ENCODE peak calls at places on chromosomes 1 and 21, in eight cellular contexts. One of them, this sample, is unnamed.

GRCh38 chr1:89888480-89889335 is 67.9 kb downstream of the LRRC8D start:
- DNase-seq in endothelial cell of umbilical vein: no peak
- DNase-seq in GM12892: no peak
- DNase-seq in sigmoid colon: no peak
- DNase-seq in erythroblast: peak
- DNase-seq in body of pancreas: no peak
- DNase-seq in H54: no peak
- DNase-seq in NB4: no peak
- DNase-seq in this sample: no peak

GRCh38 chr1:177631770-177632169 is 338.1 kb downstream of the SEC16B start:
- DNase-seq in erythroblast: no peak
- DNase-seq in endothelial cell of umbilical vein: no peak
- DNase-seq in NB4: no peak
- DNase-seq in body of pancreas: no peak
- DNase-seq in sigmoid colon: no peak
- DNase-seq in GM12892: no peak
- DNase-seq in H54: no peak
- DNase-seq in this sample: no peak

GRCh38 chr1:22024485-22025367 is 23.3 kb downstream of the CELA3A start:
- DNase-seq in H54: peak
- DNase-seq in erythroblast: peak
- DNase-seq in GM12892: peak
- DNase-seq in sigmoid colon: peak
- DNase-seq in NB4: peak
- DNase-seq in endothelial cell of umbilical vein: peak
- DNase-seq in body of pancreas: peak
- DNase-seq in this sample: peak

GRCh38 chr1:186978596-186979556 is 150.1 kb downstream of the PLA2G4A start:
- DNase-seq in GM12892: no peak
- DNase-seq in NB4: peak
- DNase-seq in H54: no peak
- DNase-seq in body of pancreas: no peak
- DNase-seq in sigmoid colon: no peak
- DNase-seq in erythroblast: no peak
- DNase-seq in endothelial cell of umbilical vein: peak
- DNase-seq in this sample: no peak

GRCh38 chr1:20790785-20791184 is 3.7 kb upstream of the HP1BP3 start:
- DNase-seq in H54: no peak
- DNase-seq in sigmoid colon: no peak
- DNase-seq in body of pancreas: no peak
- DNase-seq in NB4: no peak
- DNase-seq in GM12892: no peak
- DNase-seq in erythroblast: no peak
- DNase-seq in endothelial cell of umbilical vein: no peak
- DNase-seq in this sample: no peak

GRCh38 chr1:102891868-102892625 is 216.3 kb downstream of the COL11A1 start:
- DNase-seq in erythroblast: no peak
- DNase-seq in NB4: no peak
- DNase-seq in body of pancreas: no peak
- DNase-seq in H54: no peak
- DNase-seq in endothelial cell of umbilical vein: peak
- DNase-seq in GM12892: no peak
- DNase-seq in sigmoid colon: no peak
- DNase-seq in this sample: no peak

GRCh38 chr1:192905049-192905448 is 96.2 kb downstream of the RGS2 start:
- DNase-seq in body of pancreas: no peak
- DNase-seq in NB4: no peak
- DNase-seq in endothelial cell of umbilical vein: no peak
- DNase-seq in GM12892: no peak
- DNase-seq in H54: no peak
- DNase-seq in erythroblast: no peak
- DNase-seq in sigmoid colon: no peak
- DNase-seq in this sample: no peak

GRCh38 chr1:153437236-153437635 is 20.9 kb downstream of the S100A7A start:
- DNase-seq in GM12892: no peak
- DNase-seq in endothelial cell of umbilical vein: no peak
- DNase-seq in erythroblast: no peak
- DNase-seq in sigmoid colon: no peak
- DNase-seq in NB4: no peak
- DNase-seq in H54: no peak
- DNase-seq in body of pancreas: no peak
- DNase-seq in this sample: peak

GRCh38 chr21:35217504-35218060 is 168.5 kb upstream of the RUNX1 start:
- DNase-seq in H54: peak
- DNase-seq in endothelial cell of umbilical vein: no peak
- DNase-seq in erythroblast: no peak
- DNase-seq in sigmoid colon: no peak
- DNase-seq in NB4: no peak
- DNase-seq in GM12892: no peak
- DNase-seq in body of pancreas: no peak
- DNase-seq in this sample: no peak

GRCh38 chr1:90850181-90850924 is 133.3 kb upstream of the BARHL2 start:
- DNase-seq in H54: no peak
- DNase-seq in body of pancreas: peak
- DNase-seq in NB4: no peak
- DNase-seq in sigmoid colon: no peak
- DNase-seq in GM12892: no peak
- DNase-seq in erythroblast: peak
- DNase-seq in endothelial cell of umbilical vein: no peak
- DNase-seq in this sample: peak

GRCh38 chr1:161706483-161707347 is at the start of gene FCRLA:
- DNase-seq in sigmoid colon: no peak
- DNase-seq in GM12892: peak
- DNase-seq in body of pancreas: no peak
- DNase-seq in erythroblast: peak
- DNase-seq in H54: peak
- DNase-seq in NB4: peak
- DNase-seq in endothelial cell of umbilical vein: no peak
- DNase-seq in this sample: no peak

GRCh38 chr1:5926686-5927435 is 65.4 kb downstream of the NPHP4 start:
- DNase-seq in endothelial cell of umbilical vein: no peak
- DNase-seq in NB4: no peak
- DNase-seq in H54: no peak
- DNase-seq in sigmoid colon: no peak
- DNase-seq in body of pancreas: no peak
- DNase-seq in GM12892: no peak
- DNase-seq in erythroblast: no peak
- DNase-seq in this sample: peak

GRCh38 chr1:167529829-167530474 is 11.6 kb upstream of the CD247 start:
- DNase-seq in sigmoid colon: no peak
- DNase-seq in GM12892: no peak
- DNase-seq in body of pancreas: no peak
- DNase-seq in NB4: no peak
- DNase-seq in endothelial cell of umbilical vein: no peak
- DNase-seq in erythroblast: no peak
- DNase-seq in H54: no peak
- DNase-seq in this sample: no peak

DNA sequence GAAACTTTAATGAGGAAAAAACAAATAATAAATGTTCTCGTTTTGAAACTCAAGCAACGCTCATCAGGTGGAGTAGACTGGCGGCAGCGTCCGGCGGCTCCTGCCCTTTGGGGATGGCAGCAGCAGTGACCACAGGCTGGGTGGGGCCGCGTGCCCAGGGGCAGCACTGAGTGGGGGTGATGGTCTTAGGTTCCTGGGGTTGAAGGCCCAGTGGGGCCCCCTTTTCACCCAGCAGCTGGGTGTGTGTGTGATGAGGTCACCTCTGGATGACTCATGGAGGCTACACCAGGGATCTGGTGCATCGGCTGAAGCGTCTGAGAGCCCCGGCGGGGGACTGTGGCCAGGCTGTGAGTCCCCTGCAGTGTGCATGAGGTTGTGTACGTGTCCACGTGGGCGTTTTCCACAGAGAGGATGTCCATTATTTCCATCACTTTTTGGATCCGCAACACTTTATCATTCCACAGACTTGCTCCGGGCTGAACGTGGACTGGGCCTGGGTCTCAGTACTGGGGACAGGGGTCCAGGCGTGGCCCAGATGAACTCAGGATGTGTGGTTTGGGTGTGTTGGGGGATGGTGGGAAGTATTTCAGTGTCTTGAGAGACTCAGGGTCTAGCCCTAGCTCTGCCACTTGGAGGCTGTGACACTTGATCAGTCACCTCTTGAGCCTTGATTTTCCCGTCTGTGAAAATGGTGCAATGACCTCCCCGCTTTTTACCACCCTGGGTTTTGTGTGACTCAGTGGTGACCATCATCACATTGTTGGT is 25.6 kb downstream of the LDLRAP1 start:
- DNase-seq in GM12892: no peak
- DNase-seq in endothelial cell of umbilical vein: no peak
- DNase-seq in H54: peak
- DNase-seq in sigmoid colon: peak
- DNase-seq in erythroblast: peak
- DNase-seq in NB4: peak
- DNase-seq in body of pancreas: no peak
- DNase-seq in this sample: no peak
- TF ChIP-seq POLR2A in GM12892: no peak
- TF ChIP-seq POLR2A in endothelial cell of umbilical vein: no peak
- TF ChIP-seq POLR2A in H54: no peak
- TF ChIP-seq POLR2A in sigmoid colon: no peak
- TF ChIP-seq POLR2A in erythroblast: no peak
- TF ChIP-seq POLR2A in NB4: no peak
- TF ChIP-seq POLR2A in body of pancreas: no peak
- TF ChIP-seq POLR2A in this sample: no peak

DNA sequence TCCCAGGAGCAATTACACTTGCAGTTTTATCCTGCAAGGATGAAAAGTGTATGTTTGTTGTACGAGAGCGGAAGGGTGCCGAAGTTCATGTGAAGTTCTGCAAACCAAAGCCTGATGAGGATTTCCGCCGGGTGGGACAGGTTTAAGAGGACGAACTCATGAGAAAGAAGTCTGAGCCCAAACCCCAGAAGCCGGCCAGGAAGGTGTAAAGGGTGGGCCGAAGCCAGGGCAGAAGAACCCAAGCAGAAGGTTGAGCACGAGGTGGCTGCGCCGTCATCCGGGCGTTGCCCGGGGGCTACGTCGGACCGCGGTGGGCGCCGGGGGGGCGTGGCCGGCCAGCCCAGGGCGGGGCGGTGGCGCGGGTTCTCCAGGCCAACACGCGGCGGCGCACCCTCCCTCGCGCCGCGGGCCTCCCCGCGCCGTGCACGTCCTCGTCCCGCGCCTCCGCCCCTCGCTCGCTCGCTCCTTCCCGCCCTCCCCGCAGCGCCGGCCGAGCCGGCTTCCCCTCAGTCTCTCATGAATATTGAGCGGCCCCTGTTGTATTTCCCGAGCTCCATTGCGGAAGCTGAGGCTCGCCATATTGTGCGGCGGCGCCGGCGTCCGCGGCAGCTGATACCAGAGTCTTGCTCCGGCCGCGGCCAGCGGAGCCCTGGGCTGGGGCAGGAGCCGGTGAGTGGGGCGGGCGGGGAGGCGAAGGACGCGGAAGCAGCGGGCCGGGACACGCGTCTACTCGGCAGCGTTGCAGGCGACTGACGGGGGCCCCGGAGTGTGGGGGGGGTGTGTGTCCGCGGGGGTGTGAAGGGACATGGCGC is at the start of gene RNF2:
- DNase-seq in body of pancreas: peak
- DNase-seq in NB4: peak
- DNase-seq in H54: peak
- DNase-seq in GM12892: peak
- DNase-seq in sigmoid colon: peak
- DNase-seq in erythroblast: peak
- DNase-seq in endothelial cell of umbilical vein: peak
- DNase-seq in this sample: peak
- TF ChIP-seq POLR2A in body of pancreas: peak
- TF ChIP-seq POLR2A in NB4: peak
- TF ChIP-seq POLR2A in H54: no peak
- TF ChIP-seq POLR2A in GM12892: no peak
- TF ChIP-seq POLR2A in sigmoid colon: no peak
- TF ChIP-seq POLR2A in erythroblast: peak
- TF ChIP-seq POLR2A in endothelial cell of umbilical vein: peak
- TF ChIP-seq POLR2A in this sample: no peak

GRCh38 chr1:221793439-221794078 is 51.7 kb upstream of the DUSP10 start:
- DNase-seq in endothelial cell of umbilical vein: no peak
- DNase-seq in erythroblast: no peak
- DNase-seq in NB4: no peak
- DNase-seq in body of pancreas: peak
- DNase-seq in H54: no peak
- DNase-seq in sigmoid colon: no peak
- DNase-seq in GM12892: no peak
- DNase-seq in this sample: no peak
- TF ChIP-seq POLR2A in endothelial cell of umbilical vein: no peak
- TF ChIP-seq POLR2A in erythroblast: no peak
- TF ChIP-seq POLR2A in NB4: no peak
- TF ChIP-seq POLR2A in body of pancreas: no peak
- TF ChIP-seq POLR2A in H54: no peak
- TF ChIP-seq POLR2A in sigmoid colon: no peak
- TF ChIP-seq POLR2A in GM12892: peak
- TF ChIP-seq POLR2A in this sample: no peak

GRCh38 chr1:151147685-151148084 is 1.3 kb upstream of the SEMA6C start:
- DNase-seq in endothelial cell of umbilical vein: no peak
- DNase-seq in sigmoid colon: no peak
- DNase-seq in body of pancreas: no peak
- DNase-seq in NB4: no peak
- DNase-seq in GM12892: no peak
- DNase-seq in H54: no peak
- DNase-seq in erythroblast: peak
- DNase-seq in this sample: no peak

GRCh38 chr1:151146072-151146415 is 387 bp downstream of the SEMA6C start:
- DNase-seq in body of pancreas: no peak
- DNase-seq in erythroblast: no peak
- DNase-seq in sigmoid colon: peak
- DNase-seq in NB4: no peak
- DNase-seq in GM12892: no peak
- DNase-seq in endothelial cell of umbilical vein: peak
- DNase-seq in H54: no peak
- DNase-seq in this sample: no peak

GRCh38 chr1:151145158-151146071 is 1.0 kb downstream of the SEMA6C start:
- DNase-seq in H54: no peak
- DNase-seq in erythroblast: peak
- DNase-seq in sigmoid colon: peak
- DNase-seq in NB4: no peak
- DNase-seq in body of pancreas: no peak
- DNase-seq in GM12892: no peak
- DNase-seq in endothelial cell of umbilical vein: peak
- DNase-seq in this sample: no peak

GRCh38 chr1:151147132-151147503 is 687 bp upstream of the SEMA6C start:
- DNase-seq in NB4: no peak
- DNase-seq in H54: no peak
- DNase-seq in sigmoid colon: no peak
- DNase-seq in erythroblast: peak
- DNase-seq in body of pancreas: no peak
- DNase-seq in endothelial cell of umbilical vein: peak
- DNase-seq in GM12892: no peak
- DNase-seq in this sample: no peak

DNA sequence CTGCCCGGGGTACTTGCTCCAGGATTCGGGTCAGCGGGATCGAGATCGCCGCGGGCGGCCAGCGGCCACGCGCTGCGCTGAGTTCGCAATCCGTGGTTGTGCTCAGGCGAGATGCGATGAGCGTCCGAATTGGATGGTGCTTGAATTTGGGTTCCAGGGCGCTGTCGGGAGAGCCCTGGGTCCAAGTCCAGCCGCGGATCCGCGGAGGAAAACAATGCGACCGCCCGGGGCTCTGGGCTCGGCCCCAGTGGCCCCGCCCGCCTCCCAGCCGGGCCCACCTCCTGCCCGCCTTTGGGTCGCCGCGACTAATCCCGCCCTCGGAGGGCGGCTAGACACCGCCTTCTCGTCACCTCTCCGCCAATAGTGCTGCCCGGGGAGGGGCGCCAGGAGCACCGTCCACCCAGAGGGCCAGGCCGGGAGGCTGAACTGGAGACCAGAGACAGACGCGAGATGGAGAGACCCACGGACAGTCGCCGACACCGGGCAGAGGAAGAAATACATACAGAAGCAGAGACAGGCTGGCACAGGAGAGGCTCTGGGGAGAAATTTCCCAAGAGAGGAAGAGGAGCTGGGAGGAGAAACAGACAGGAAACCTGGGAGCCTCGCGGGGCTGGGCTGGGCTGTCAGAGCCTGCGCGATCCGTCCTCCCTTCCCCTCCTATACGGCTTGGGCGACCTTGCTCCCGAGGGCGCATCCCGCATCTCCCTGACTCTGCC is at the start of gene SEMA6C:
- DNase-seq in H54: peak
- DNase-seq in sigmoid colon: peak
- DNase-seq in erythroblast: peak
- DNase-seq in NB4: peak
- DNase-seq in body of pancreas: peak
- DNase-seq in endothelial cell of umbilical vein: peak
- DNase-seq in GM12892: peak
- DNase-seq in this sample: peak
- TF ChIP-seq POLR2A in H54: peak
- TF ChIP-seq POLR2A in sigmoid colon: peak
- TF ChIP-seq POLR2A in erythroblast: peak
- TF ChIP-seq POLR2A in NB4: no peak
- TF ChIP-seq POLR2A in body of pancreas: peak
- TF ChIP-seq POLR2A in endothelial cell of umbilical vein: peak
- TF ChIP-seq POLR2A in GM12892: no peak
- TF ChIP-seq POLR2A in this sample: no peak